ENCODE peak calls at places on chromosomes 1 and 21, in seven cellular contexts. V is SK-N-SH, E is HCT116, Q is HepG2, I is H1, L is GM12878, G is K562. P is an unnamed sample.
A peak's percentile ranks its signal among the peaks of the same experiment; 100 is the strongest.

GRCh38 chr21:14895792-14896191 is 169.0 kb downstream of the NRIP1 start:
- DNase-seq in V (no peak), E (no peak), Q (no peak), I (no peak), L (no peak), G (no peak), P (no peak)

GRCh38 chr1:240094043-240094722 is 2.5 kb downstream of the FMN2 start:
- DNase-seq in V (peak; percentile 53), E (no peak), Q (no peak), I (no peak), L (no peak), G (no peak), P (no peak)

GRCh38 chr1:96538883-96539282 is 182.7 kb upstream of the PTBP2 start:
- DNase-seq in V (peak; percentile 55), E (no peak), Q (no peak), I (no peak), L (no peak), G (no peak), P (no peak)

GRCh38 chr1:168372307-168372706 is 91.6 kb downstream of the TBX19 start:
- DNase-seq in V (no peak), E (no peak), Q (no peak), I (no peak), L (no peak), G (peak; percentile 29), P (no peak)

GRCh38 chr1:27940297-27940696 is 5.5 kb downstream of the SMPDL3B start:
- DNase-seq in V (peak; percentile 53), E (no peak), Q (peak; percentile 43), I (no peak), L (no peak), G (peak; percentile 81), P (no peak)

GRCh38 chr1:112263464-112263863 is 132.6 kb upstream of the CTTNBP2NL start:
- DNase-seq in V (no peak), E (no peak), Q (no peak), I (no peak), L (no peak), G (no peak), P (no peak)

GRCh38 chr1:157725214-157725577 is 24.6 kb upstream of the FCRL3 start:
- DNase-seq in V (no peak), E (no peak), Q (no peak), I (no peak), L (no peak), G (no peak), P (no peak)

GRCh38 chr1:178438432-178438831 is 58.3 kb downstream of the CLEC20A start:
- DNase-seq in V (no peak), E (no peak), Q (no peak), I (no peak), L (no peak), G (no peak), P (no peak)

GRCh38 chr1:182069028-182069466 is 7.5 kb upstream of the ZNF648 start:
- DNase-seq in V (peak; percentile 84), E (peak; percentile 18), Q (peak; percentile 42), I (peak; percentile 75), L (no peak), G (peak; percentile 83), P (peak; percentile 90)

GRCh38 chr1:232422901-232423300 is 207.0 kb downstream of the SIPA1L2 start:
- DNase-seq in V (no peak), E (no peak), Q (no peak), I (no peak), L (no peak), G (no peak), P (no peak)

GRCh38 chr21:38813143-38813542 is 7.4 kb downstream of the ETS2 start:
- DNase-seq in V (no peak), E (no peak), Q (no peak), I (no peak), L (no peak), G (no peak), P (no peak)

GRCh38 chr21:16969636-16970035 is 543.2 kb upstream of the CXADR start:
- DNase-seq in V (no peak), E (no peak), Q (no peak), I (no peak), L (no peak), G (no peak), P (no peak)

GRCh38 chr1:67479146-67479891 is 49.1 kb upstream of the SERBP1 start:
- DNase-seq in V (no peak), E (no peak), Q (no peak), I (no peak), L (no peak), G (peak; percentile 83), P (no peak)

GRCh38 chr1:65147424-65148177 is 402 bp upstream of the AK4 start:
- DNase-seq in V (peak; percentile 83), E (no peak), Q (no peak), I (no peak), L (no peak), G (peak; percentile 83), P (peak; percentile 68)

GRCh38 chr1:119007672-119008482 is 19.7 kb upstream of the TBX15 start:
- DNase-seq in V (peak; percentile 33), E (no peak), Q (no peak), I (no peak), L (no peak), G (no peak), P (no peak)

GRCh38 chr1:230857822-230858221 is 10.5 kb downstream of the C1orf198 start:
- DNase-seq in V (no peak), E (no peak), Q (no peak), I (no peak), L (no peak), G (no peak), P (no peak)

GRCh38 chr1:196723325-196724185 is 51.1 kb upstream of the CFHR3 start:
- DNase-seq in V (peak; percentile 12), E (peak; percentile 64), Q (peak; percentile 67), I (peak; percentile 53), L (no peak), G (peak; percentile 29), P (peak; percentile 91)

GRCh38 chr1:35708179-35708891 is 10.3 kb downstream of the C1orf216 start:
- DNase-seq in V (peak; percentile 83), E (no peak), Q (no peak), I (no peak), L (no peak), G (no peak), P (no peak)

GRCh38 chr1:246503341-246503740 is 3.7 kb downstream of the SMYD3 start:
- DNase-seq in V (no peak), E (no peak), Q (no peak), I (no peak), L (no peak), G (no peak), P (peak; percentile 89)

GRCh38 chr1:203407301-203407700 is 56.4 kb upstream of the FMOD start:
- DNase-seq in V (no peak), E (no peak), Q (no peak), I (no peak), L (no peak), G (no peak), P (no peak)

GRCh38 chr1:203410117-203410900 is 59.4 kb upstream of the FMOD start:
- DNase-seq in V (no peak), E (no peak), Q (no peak), I (no peak), L (no peak), G (no peak), P (no peak)

GRCh38 chr1:203405703-203406430 is 54.9 kb upstream of the FMOD start:
- DNase-seq in V (no peak), E (no peak), Q (no peak), I (no peak), L (no peak), G (no peak), P (no peak)

GRCh38 chr1:203406446-203407045 is 55.6 kb upstream of the FMOD start:
- DNase-seq in V (no peak), E (no peak), Q (no peak), I (no peak), L (no peak), G (no peak), P (no peak)

DNA sequence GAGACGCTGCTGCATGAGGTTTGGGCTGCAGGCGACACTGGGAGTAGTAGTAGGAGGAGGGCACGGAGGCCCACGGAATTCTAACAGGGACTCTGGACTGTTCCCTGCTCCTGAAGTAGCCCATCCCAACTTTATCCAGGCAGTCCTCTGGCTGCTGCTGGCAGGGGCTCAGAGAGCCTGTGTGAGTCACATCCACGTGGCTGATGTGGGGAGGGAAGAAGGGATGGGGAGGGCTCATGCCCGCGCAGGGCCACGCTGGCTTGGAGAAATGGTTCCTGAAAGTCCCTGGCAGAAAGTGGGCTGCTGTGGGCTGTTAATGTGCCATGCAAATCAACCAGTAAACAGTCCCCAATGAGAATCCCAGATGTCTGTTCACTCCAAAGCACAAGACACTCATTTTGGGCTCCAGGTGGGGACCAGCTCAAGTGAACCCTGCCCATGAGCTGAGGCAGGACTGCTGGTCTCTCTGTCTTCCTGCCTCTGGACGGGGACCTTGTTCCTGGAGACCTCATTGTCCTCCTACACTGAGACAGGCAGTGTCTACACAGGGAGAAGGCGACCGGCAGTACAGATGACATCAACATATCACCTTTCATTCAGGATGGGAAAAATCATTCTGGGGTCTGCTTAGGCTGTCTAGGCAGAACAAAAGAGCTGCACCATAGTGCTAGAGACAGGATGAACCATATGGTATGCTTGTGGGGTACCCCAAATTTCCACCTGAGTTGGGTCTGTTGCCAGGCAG is 57.7 kb upstream of the FMOD start:
- DNase-seq in V (no peak), E (no peak), Q (no peak), I (no peak), L (no peak), G (no peak), P (no peak)
- TF ChIP-seq JUND in V (peak; percentile 55), E (no peak), Q (no peak), I (no peak), L (no peak), G (peak; percentile 62), P (no peak)

GRCh38 chr1:31761883-31762282 is 2.3 kb downstream of the ADGRB2 start:
- DNase-seq in V (no peak), E (no peak), Q (no peak), I (no peak), L (no peak), G (no peak), P (no peak)
- TF ChIP-seq JUND in V (no peak), E (no peak), Q (no peak), I (no peak), L (no peak), G (no peak), P (no peak)

GRCh38 chr1:200518524-200518923 is 102.0 kb downstream of the KIF14 start:
- DNase-seq in V (no peak), E (no peak), Q (no peak), I (no peak), L (no peak), G (no peak), P (no peak)
- TF ChIP-seq JUND in V (no peak), E (no peak), Q (no peak), I (no peak), L (no peak), G (no peak), P (no peak)

DNA sequence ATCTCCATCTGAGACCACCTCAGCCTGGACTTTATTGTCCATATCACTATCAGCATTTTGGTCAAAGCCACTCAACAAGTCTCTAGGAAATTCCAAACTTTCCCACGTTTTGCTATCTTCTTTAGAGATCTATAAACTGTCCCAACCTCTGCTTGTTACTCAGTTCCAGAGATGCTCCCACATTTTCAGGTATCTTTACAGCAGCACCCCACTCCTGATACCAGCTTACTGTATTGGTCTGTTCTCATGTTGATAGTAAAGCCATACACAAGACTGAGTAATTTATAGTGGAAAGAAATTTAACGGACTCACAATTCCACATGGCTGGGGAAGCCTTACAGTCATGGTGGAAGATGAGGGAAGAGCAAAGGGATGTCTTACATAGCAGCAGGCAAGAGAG is 465.4 kb upstream of the PBX1 start:
- DNase-seq in V (no peak), E (no peak), Q (no peak), I (no peak), L (no peak), G (no peak), P (no peak)
- TF ChIP-seq JUND in V (no peak), E (no peak), Q (no peak), I (no peak), L (no peak), G (no peak), P (no peak)

P was measured in T47D.